ENCODE peak calls at places on chromosomes 1 and 21, in four cellular contexts. D, U, Q and Y are unnamed samples.

GRCh38 chr1:99385852-99386251 is 121.6 kb downstream of the PLPPR4 start:
- DNase-seq in Q (no peak), D (no peak), U (no peak), Y (no peak)

GRCh38 chr1:45569962-45570581 is 13.8 kb upstream of the NASP start:
- DNase-seq in U (peak; percentile 79), D (peak; percentile 65), Q (peak; percentile 68), Y (peak; percentile 35)

GRCh38 chr1:22749919-22750670 is 39.5 kb downstream of the EPHB2 start:
- DNase-seq in D (no peak), Q (no peak), U (no peak), Y (peak; percentile 65)

GRCh38 chr1:168235548-168235885 is 9.7 kb downstream of the SFT2D2 start:
- DNase-seq in Q (no peak), U (no peak), D (no peak), Y (no peak)

GRCh38 chr1:25021586-25022215 is 91.6 kb upstream of the RUNX3 start:
- DNase-seq in Q (no peak), U (no peak), D (no peak), Y (no peak)

GRCh38 chr1:162087118-162087517 is 17.6 kb downstream of the NOS1AP start:
- DNase-seq in Q (no peak), D (no peak), U (no peak), Y (no peak)

GRCh38 chr21:23887709-23888303 is 1719.5 kb downstream of the MRPL39 start:
- DNase-seq in U (no peak), Q (no peak), D (no peak), Y (no peak)

GRCh38 chr1:185419718-185420117 is 102.7 kb upstream of the IVNS1ABP start:
- DNase-seq in Q (no peak), U (no peak), D (no peak), Y (no peak)

GRCh38 chr21:45431781-45432572 is 27.0 kb downstream of the COL18A1 start:
- DNase-seq in Q (no peak), D (peak; percentile 36), U (no peak), Y (no peak)

GRCh38 chr1:20405893-20406604 is 80.0 kb downstream of the CAMK2N1 start:
- DNase-seq in Q (no peak), D (no peak), U (no peak), Y (no peak)

GRCh38 chr1:229848762-229849677 is 218.0 kb upstream of the GALNT2 start:
- DNase-seq in Q (peak; percentile 67), U (no peak), D (peak; percentile 38), Y (peak; percentile 48)

GRCh38 chr1:105865546-105865945 is 1190.9 kb upstream of the PRMT6 start:
- DNase-seq in Q (no peak), D (no peak), U (no peak), Y (no peak)

GRCh38 chr21:42553435-42553834 is 39.8 kb downstream of the SLC37A1 start:
- DNase-seq in Q (no peak), U (no peak), D (no peak), Y (no peak)

GRCh38 chr1:145959957-145960467 is 2.2 kb upstream of the LIX1L start:
- DNase-seq in Q (no peak), D (no peak), U (no peak), Y (no peak)

GRCh38 chr1:89545264-89546038 is 20.8 kb downstream of the LRRC8B start:
- DNase-seq in Q (peak; percentile 77), D (no peak), U (no peak), Y (no peak)

GRCh38 chr1:150176593-150176992 is 26.9 kb downstream of the PLEKHO1 start:
- DNase-seq in D (no peak), U (no peak), Q (no peak), Y (no peak)

GRCh38 chr1:217944550-217944949 is 313.4 kb downstream of the SPATA17 start:
- DNase-seq in U (no peak), Q (no peak), D (no peak), Y (no peak)

GRCh38 chr1:54459714-54460113 is 53.5 kb upstream of the SSBP3 start:
- DNase-seq in Q (peak; percentile 68), D (peak; percentile 23), U (no peak), Y (no peak)

GRCh38 chr1:47459263-47459788 is 21.5 kb downstream of the FOXD2 start:
- DNase-seq in U (no peak), Q (no peak), D (no peak), Y (no peak)

GRCh38 chr1:25897754-25898153 is 8.5 kb downstream of the STMN1 start:
- DNase-seq in Q (no peak), D (no peak), U (no peak), Y (no peak)

GRCh38 chr1:2799811-2800663 is 1.5 kb downstream of the TTC34 start:
- DNase-seq in Q (no peak), U (peak; percentile 10), D (no peak), Y (no peak)

GRCh38 chr1:150548632-150549495 is at the start of gene ADAMTSL4:
- DNase-seq in D (no peak), Q (peak; percentile 94), U (peak; percentile 63), Y (peak; percentile 80)

GRCh38 chr1:42934111-42934510 is 24.6 kb downstream of the SLC2A1 start:
- DNase-seq in U (no peak), D (no peak), Q (no peak), Y (no peak)

GRCh38 chr1:44531785-44532566 is 126.9 kb downstream of the RNF220 start:
- DNase-seq in U (no peak), D (peak; percentile 74), Q (peak; percentile 88), Y (peak; percentile 52)

GRCh38 chr1:40857737-40858136 is 4.4 kb downstream of the CITED4 start:
- DNase-seq in D (no peak), Q (no peak), U (no peak), Y (no peak)

GRCh38 chr1:183304466-183305122 is 113.6 kb downstream of the NMNAT2 start:
- DNase-seq in Q (no peak), D (no peak), U (no peak), Y (no peak)

GRCh38 chr1:13828454-13829151 is 128.6 kb downstream of the PRDM2 start:
- DNase-seq in Q (peak; percentile 82), D (peak; percentile 23), U (peak; percentile 88), Y (peak; percentile 19)

GRCh38 chr21:45802956-45803612 is 159.6 kb downstream of the PCBP3 start:
- DNase-seq in D (no peak), U (no peak), Q (no peak), Y (no peak)

GRCh38 chr1:27593341-27594326 is 10.3 kb downstream of the AHDC1 start:
- DNase-seq in Q (no peak), D (no peak), U (no peak), Y (no peak)

GRCh38 chr21:17461014-17461413 is 51.8 kb upstream of the CXADR start:
- DNase-seq in U (no peak), D (no peak), Q (no peak), Y (peak; percentile 26)

GRCh38 chr1:41610361-41610760 is 125.9 kb upstream of the EDN2 start:
- DNase-seq in Q (no peak), D (no peak), U (no peak), Y (no peak)

GRCh38 chr1:167499106-167499505 is 19.2 kb downstream of the CD247 start:
- DNase-seq in U (no peak), Q (no peak), D (no peak), Y (no peak)

GRCh38 chr1:223106856-223107255 is 36.2 kb downstream of the TLR5 start:
- DNase-seq in D (no peak), Q (no peak), U (no peak), Y (no peak)

GRCh38 chr1:53371851-53372250 is 44.0 kb upstream of the LRP8 start:
- DNase-seq in D (no peak), U (no peak), Q (no peak), Y (no peak)

GRCh38 chr1:240496941-240497340 is 115.0 kb downstream of the GREM2 start:
- DNase-seq in D (no peak), Q (no peak), U (no peak), Y (no peak)

GRCh38 chr1:243819438-243819839 is 30.6 kb downstream of the AKT3 start:
- DNase-seq in Q (no peak), U (peak; percentile 58), D (no peak), Y (no peak)

GRCh38 chr1:7454052-7454815 is 316.9 kb upstream of the VAMP3 start:
- DNase-seq in D (no peak), Q (peak; percentile 42), U (peak; percentile 38), Y (no peak)

GRCh38 chr1:9438431-9439073 is 100.7 kb upstream of the SLC25A33 start:
- DNase-seq in D (peak; percentile 91), U (no peak), Q (no peak), Y (peak; percentile 41)

GRCh38 chr1:157196245-157196543 is 58.0 kb upstream of the ETV3 start:
- DNase-seq in Q (no peak), D (no peak), U (no peak), Y (no peak)
- TF ChIP-seq HMGXB4 in Q (no peak), D (no peak), U (no peak), Y (no peak)

GRCh38 chr1:97920275-97920831 is 481 bp downstream of the DPYD start:
- DNase-seq in U (no peak), D (peak; percentile 3), Q (no peak), Y (peak; percentile 4)

GRCh38 chr1:97925161-97925560 is 4.3 kb upstream of the DPYD start:
- DNase-seq in D (no peak), U (no peak), Q (no peak), Y (no peak)

GRCh38 chr1:97918961-97919360 is 1.9 kb downstream of the DPYD start:
- DNase-seq in U (no peak), D (no peak), Q (no peak), Y (no peak)

GRCh38 chr1:97920832-97921571 is at the start of gene DPYD:
- DNase-seq in U (peak; percentile 87), D (peak; percentile 60), Q (peak; percentile 76), Y (peak; percentile 46)

GRCh38 chr1:97919568-97920261 is 1.1 kb downstream of the DPYD start:
- DNase-seq in Q (no peak), D (no peak), U (no peak), Y (no peak)
- TF ChIP-seq USF2 in Q (no peak), D (no peak), U (no peak), Y (no peak)

DNA sequence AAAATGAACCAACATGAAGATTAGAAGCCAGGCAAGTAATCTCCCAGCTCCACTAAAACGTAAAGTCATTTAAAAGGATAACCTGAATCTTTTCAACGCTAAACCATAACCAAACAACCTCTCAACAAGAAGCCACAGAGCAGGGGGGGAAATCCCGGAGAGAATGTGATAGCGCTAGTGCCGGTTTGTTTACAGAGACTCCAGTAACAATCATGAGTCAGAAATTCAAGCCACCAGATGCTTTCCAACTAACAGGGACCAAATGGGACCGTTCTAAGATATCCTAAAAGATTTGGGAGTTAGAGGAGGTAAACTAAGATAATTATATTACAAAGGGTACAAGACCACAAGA is 847 bp downstream of the DCAF8 start:
- DNase-seq in D (peak; percentile 83), Q (peak; percentile 52), U (no peak), Y (peak; percentile 72)
- TF ChIP-seq HMGXB4 in D (no peak), Q (no peak), U (no peak), Y (no peak)

GRCh38 chr21:36773111-36773510 is 74.2 kb downstream of the SIM2 start:
- DNase-seq in U (no peak), D (peak; percentile 55), Q (no peak), Y (peak; percentile 26)
- TF ChIP-seq USF2 in U (no peak), D (no peak), Q (no peak), Y (no peak)